ENCODE peak calls at places on chromosomes 16 and 17, in six cellular contexts. X is astrocyte of the cerebellum, O is WERI-Rb-1, R is stomach, L is fibroblast of lung, G is left lung. B is an unnamed sample.
A peak's percentile ranks its signal among the peaks of the same experiment; 100 is the strongest.

GRCh38 chr16:9095171-9095570 is 3.7 kb downstream of the HAPSTR1 start:
- DNase-seq in X (no peak), O (no peak), R (no peak), L (no peak), G (no peak), B (no peak)

GRCh38 chr16:67563708-67564468 is 1.6 kb downstream of the CTCF start:
- DNase-seq in X (peak; percentile 36), O (no peak), R (peak; percentile 46), L (peak; percentile 93), G (no peak), B (peak; percentile 79)

GRCh38 chr17:37847811-37848331 is 76.3 kb upstream of the TBC1D3K start:
- DNase-seq in X (no peak), O (no peak), R (no peak), L (no peak), G (no peak), B (no peak)

GRCh38 chr17:14464741-14465140 is 163.9 kb downstream of the HS3ST3B1 start:
- DNase-seq in X (peak; percentile 2), O (no peak), R (no peak), L (peak; percentile 77), G (no peak), B (peak; percentile 30)

GRCh38 chr17:45353047-45353446 is 36.2 kb upstream of the MAP3K14 start:
- DNase-seq in X (no peak), O (no peak), R (no peak), L (no peak), G (no peak), B (no peak)

GRCh38 chr16:84738255-84739038 is 38.6 kb downstream of the USP10 start:
- DNase-seq in X (no peak), O (peak; percentile 61), R (peak; percentile 82), L (peak; percentile 79), G (no peak), B (peak; percentile 78)

GRCh38 chr17:79919164-79919585 is 79.9 kb upstream of the CBX4 start:
- DNase-seq in X (no peak), O (no peak), R (peak; percentile 99), L (no peak), G (peak; percentile 94), B (peak; percentile 36)

GRCh38 chr16:21973945-21974344 is 20.8 kb downstream of the UQCRC2 start:
- DNase-seq in X (no peak), O (no peak), R (no peak), L (no peak), G (no peak), B (no peak)

GRCh38 chr17:59361916-59362810 is 30.7 kb downstream of the YPEL2 start:
- DNase-seq in X (peak; percentile 96), O (no peak), R (no peak), L (peak; percentile 90), G (no peak), B (peak; percentile 84)

DNA sequence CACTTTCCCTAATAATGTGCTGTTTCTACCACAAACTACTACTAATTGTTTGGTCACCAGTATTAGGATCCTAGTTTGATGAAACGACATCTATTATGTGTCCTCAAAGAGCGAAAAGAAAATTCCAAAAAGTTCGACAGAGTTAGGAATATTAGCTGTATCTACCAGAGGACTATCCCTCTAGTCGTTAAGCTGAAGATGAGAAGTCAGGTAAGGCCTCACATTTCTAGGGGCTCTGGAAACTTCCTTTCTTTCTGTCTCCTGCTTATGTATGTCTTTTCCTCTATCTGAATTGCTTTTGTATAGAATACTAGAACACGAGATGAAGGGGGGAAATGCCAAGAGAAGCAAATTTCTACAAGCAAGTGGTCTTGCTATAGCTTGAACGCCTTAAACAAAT is 1.6 kb downstream of the GLG1 start:
- DNase-seq in X (no peak), O (no peak), R (no peak), L (no peak), G (no peak), B (peak; percentile 13)
- H3K4me3 ChIP-seq in X (peak overlapping the region; percentile 91), O (no peak overlapping the region), R (peak overlapping the region; percentile 82), L (peak overlapping the region; percentile 98), G (peak overlapping the region; percentile 97), B (peak overlapping the region; percentile 92)

DNA sequence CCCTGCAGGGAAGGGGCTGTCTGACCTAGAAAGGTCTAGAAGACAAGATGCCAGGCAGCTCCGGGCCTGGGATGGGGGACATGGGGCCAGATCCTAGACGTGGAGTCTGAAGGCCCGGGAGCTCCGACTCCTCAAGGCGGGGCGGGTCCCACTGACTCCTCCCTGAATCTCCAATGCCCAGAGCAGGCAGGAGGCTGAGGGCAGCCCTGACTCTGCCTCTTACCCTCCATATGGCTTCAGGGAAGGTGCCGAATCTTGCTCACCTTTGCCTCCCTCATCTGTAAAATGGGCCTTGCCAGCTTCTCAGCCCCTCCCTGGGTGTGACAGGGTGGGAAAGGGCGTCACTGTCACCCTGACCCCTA is 14.8 kb downstream of the VASN start:
- DNase-seq in X (no peak), O (no peak), R (no peak), L (no peak), G (no peak), B (peak; percentile 61)
- TF ChIP-seq CTCF in X (no peak), O (no peak), R (no peak), L (no peak), G (no peak), B (no peak)

GRCh38 chr16:1309888-1310831 is 724 bp downstream of the UBE2I start:
- DNase-seq in X (peak; percentile 13), O (no peak), R (peak; percentile 50), L (peak; percentile 47), G (peak; percentile 89), B (peak; percentile 52)
- H3K4me3 ChIP-seq in X (peak overlapping the region; percentile 62), O (peak overlapping the region; percentile 86), R (peak overlapping the region; percentile 79), L (peak overlapping the region; percentile 95), G (peak overlapping the region; percentile 72), B (peak overlapping the region; percentile 82)

DNA sequence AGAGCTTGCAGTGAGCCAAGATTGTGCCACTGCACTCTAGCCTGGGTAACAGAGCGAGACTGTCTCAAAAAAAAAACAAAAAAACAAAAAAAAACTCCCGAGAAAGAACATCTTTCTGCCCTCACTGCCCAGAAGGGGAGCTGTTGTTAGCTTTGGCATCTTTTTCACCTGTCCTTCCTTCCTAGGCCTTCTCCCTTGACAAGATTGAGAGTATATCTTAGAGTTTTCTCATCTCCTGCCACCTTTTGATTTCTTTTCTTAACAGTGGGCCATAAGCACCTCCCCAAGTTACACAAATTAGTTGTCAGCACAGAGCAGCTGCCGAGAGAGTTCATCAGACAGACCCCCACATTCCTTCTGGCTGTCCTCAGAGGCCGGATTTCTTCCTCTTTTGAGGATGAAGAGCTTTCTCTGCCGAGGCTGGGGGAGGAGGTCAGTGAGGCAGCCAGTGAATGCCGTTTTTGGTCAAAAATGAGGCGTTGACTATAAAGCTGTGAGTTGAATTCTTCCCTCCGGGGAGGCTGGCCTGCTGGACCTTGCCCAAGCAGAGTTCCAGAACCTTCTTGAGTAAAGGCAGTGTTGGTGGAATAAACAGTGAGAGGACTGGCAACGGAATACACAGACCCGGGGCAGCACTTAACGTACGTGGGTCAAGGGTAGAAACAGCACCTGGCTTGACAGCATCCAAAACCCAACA is 127.0 kb downstream of the ABCC6 start:
- DNase-seq in X (no peak), O (no peak), R (no peak), L (peak; percentile 80), G (no peak), B (peak; percentile 67)
- TF ChIP-seq CTCF in X (peak; percentile 53), O (no peak), R (no peak), L (peak; percentile 50), G (no peak), B (peak; percentile 51)